ENCODE peak calls at places on chromosome 17, in ten cellular contexts. E is stomach, Y is heart left ventricle, C is uterus, R is sigmoid colon, I is tibial nerve, Q is ovary, J is H54, S is HepG2, Z is transverse colon. B is an unnamed sample.

GRCh38 chr17:13038931-13039665 is 21.3 kb upstream of the ELAC2 start:
- DNase-seq in C (no peak), S (no peak), Y (no peak), J (no peak), R (no peak), I (no peak), Z (no peak), E (no peak), Q (no peak), B (no peak)

GRCh38 chr17:66549312-66549705 is 246.9 kb downstream of the PRKCA start:
- DNase-seq in I (no peak), E (no peak), R (no peak), Z (no peak), Q (no peak), Y (no peak), C (no peak), S (no peak), J (no peak), B (no peak)

GRCh38 chr17:21278304-21279197 is 6.0 kb upstream of the MAP2K3 start:
- DNase-seq in S (no peak), Y (no peak), J (no peak), Z (peak; percentile 80), Q (no peak), C (no peak), I (peak; percentile 47), E (peak; percentile 87), R (no peak), B (peak; percentile 47)

GRCh38 chr17:38554430-38555350 is 51.1 kb downstream of the SRCIN1 start:
- DNase-seq in S (no peak), Y (no peak), I (no peak), E (no peak), J (no peak), Q (no peak), Z (no peak), C (no peak), R (no peak), B (no peak)

GRCh38 chr17:7834554-7834890 is 505 bp downstream of the KDM6B start:
- DNase-seq in S (peak; percentile 64), Z (peak; percentile 84), C (peak; percentile 73), Y (peak; percentile 77), I (peak; percentile 58), E (peak; percentile 68), Q (peak; percentile 86), J (no peak), R (peak; percentile 89), B (peak; percentile 62)

GRCh38 chr17:65756760-65757159 is 195.3 kb upstream of the AXIN2 start:
- DNase-seq in Q (no peak), I (no peak), Y (no peak), R (no peak), C (no peak), J (no peak), E (no peak), Z (no peak), S (peak; percentile 63), B (no peak)

GRCh38 chr17:1000597-1001490 is 3.9 kb downstream of the TIMM22 start:
- DNase-seq in Q (no peak), E (peak; percentile 63), I (no peak), S (peak; percentile 56), Z (no peak), Y (peak; percentile 68), J (no peak), C (no peak), R (no peak), B (no peak)

GRCh38 chr17:8681175-8681949 is 50.8 kb upstream of the MYH10 start:
- DNase-seq in Q (no peak), I (peak; percentile 19), E (no peak), C (peak; percentile 73), J (no peak), Y (peak; percentile 40), S (no peak), R (peak; percentile 75), Z (no peak), B (no peak)

GRCh38 chr17:56629450-56630187 is 36.1 kb downstream of the NOG start:
- DNase-seq in S (peak; percentile 10), E (no peak), I (no peak), Z (no peak), J (peak; percentile 61), Q (no peak), C (no peak), Y (no peak), R (no peak), B (peak; percentile 3)

GRCh38 chr17:49035470-49036269 is 38.5 kb downstream of the IGF2BP1 start:
- DNase-seq in E (peak; percentile 50), R (no peak), C (peak; percentile 53), Z (peak; percentile 60), J (no peak), I (peak; percentile 54), Q (peak; percentile 60), Y (no peak), S (no peak), B (peak; percentile 24)

GRCh38 chr17:66466933-66467367 is 164.5 kb downstream of the PRKCA start:
- DNase-seq in C (peak; percentile 54), Y (no peak), S (peak; percentile 92), E (no peak), Q (no peak), I (no peak), R (peak; percentile 74), J (peak; percentile 75), Z (peak; percentile 22), B (no peak)

GRCh38 chr17:41967921-41968578 is 1.5 kb downstream of the CNP start:
- DNase-seq in C (no peak), E (no peak), Y (peak; percentile 34), R (no peak), Z (no peak), J (no peak), Q (peak; percentile 45), I (no peak), S (no peak), B (no peak)

GRCh38 chr17:41967141-41967920 is 736 bp downstream of the CNP start:
- DNase-seq in Z (peak; percentile 33), E (no peak), S (peak; percentile 82), Y (peak; percentile 44), R (peak; percentile 85), Q (peak; percentile 59), J (no peak), C (no peak), I (peak; percentile 21), B (peak; percentile 51)

GRCh38 chr17:41966453-41967140 is at the start of gene CNP:
- DNase-seq in S (peak; percentile 82), R (peak; percentile 95), C (peak; percentile 92), Y (peak; percentile 95), Q (peak; percentile 95), E (peak; percentile 94), Z (peak; percentile 94), J (peak; percentile 91), I (peak; percentile 83), B (peak; percentile 96)

GRCh38 chr17:41970901-41971331 is 4.3 kb downstream of the CNP start:
- DNase-seq in C (no peak), Y (peak; percentile 13), I (no peak), Z (no peak), J (no peak), R (no peak), Q (no peak), E (no peak), S (no peak), B (no peak)

GRCh38 chr17:41968676-41969075 is 2.1 kb downstream of the CNP start:
- DNase-seq in R (no peak), Y (peak; percentile 22), I (no peak), Q (no peak), E (no peak), S (no peak), Z (no peak), C (no peak), J (no peak), B (no peak)
- TF ChIP-seq POLR2A in R (no peak), Y (no peak), I (no peak), Q (no peak), E (no peak), S (peak; percentile 16), Z (no peak), C (no peak), J (no peak), B (no peak)

DNA sequence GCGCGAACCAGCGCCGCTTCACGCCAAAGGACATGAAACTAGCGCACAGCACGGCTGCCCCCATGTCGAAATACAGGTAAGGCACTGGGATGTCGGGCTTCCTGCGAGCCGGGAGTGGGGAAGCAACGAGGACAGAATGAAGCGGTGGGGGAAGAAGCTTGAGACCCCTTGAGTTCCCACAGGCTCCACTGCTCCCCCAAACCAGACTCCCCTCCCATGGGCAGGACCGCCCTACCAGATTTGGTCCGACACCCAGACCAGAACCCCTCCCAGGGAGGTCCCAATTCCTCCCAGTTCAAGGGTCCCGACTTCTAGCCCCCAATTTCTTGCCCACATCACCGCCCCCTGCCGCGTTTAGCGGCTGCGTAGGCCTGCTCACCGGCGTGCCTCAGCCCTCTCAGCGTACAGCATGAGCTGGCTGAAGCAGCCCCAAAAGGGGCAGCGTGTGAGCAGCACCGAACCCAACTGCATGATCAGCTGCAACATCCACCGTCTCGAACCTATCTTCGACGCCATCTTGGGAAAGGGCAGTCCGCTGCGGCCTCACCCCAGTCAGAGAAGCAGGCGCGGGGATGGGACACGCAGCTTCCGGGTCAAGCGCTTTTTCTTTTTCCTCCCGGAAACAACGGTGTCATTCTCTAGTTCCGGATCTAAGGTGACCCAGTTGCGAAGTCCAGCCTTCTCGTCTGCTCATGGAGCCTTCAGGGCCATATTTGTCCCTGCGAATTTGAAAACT is at the start of gene TMEM101:
- DNase-seq in E (peak; percentile 92), Q (peak; percentile 92), S (peak; percentile 92), J (peak; percentile 93), Z (peak; percentile 91), Y (peak; percentile 94), I (peak; percentile 90), R (peak; percentile 96), C (peak; percentile 89), B (peak; percentile 93)
- TF ChIP-seq POLR2A in E (no peak), Q (peak; percentile 23), S (peak; percentile 84), J (peak; percentile 79), Z (peak; percentile 36), Y (no peak), I (no peak), R (no peak), C (peak; percentile 29), B (no peak)

GRCh38 chr17:82238562-82239201 is 9.8 kb downstream of the SLC16A3 start:
- DNase-seq in R (peak; percentile 94), J (no peak), Y (peak; percentile 87), I (peak; percentile 50), E (peak; percentile 90), Q (peak; percentile 85), S (no peak), C (peak; percentile 82), Z (peak; percentile 91), B (peak; percentile 73)
- TF ChIP-seq POLR2A in R (no peak), J (peak; percentile 40), Y (no peak), I (no peak), E (no peak), Q (no peak), S (no peak), C (no peak), Z (peak; percentile 38), B (no peak)

DNA sequence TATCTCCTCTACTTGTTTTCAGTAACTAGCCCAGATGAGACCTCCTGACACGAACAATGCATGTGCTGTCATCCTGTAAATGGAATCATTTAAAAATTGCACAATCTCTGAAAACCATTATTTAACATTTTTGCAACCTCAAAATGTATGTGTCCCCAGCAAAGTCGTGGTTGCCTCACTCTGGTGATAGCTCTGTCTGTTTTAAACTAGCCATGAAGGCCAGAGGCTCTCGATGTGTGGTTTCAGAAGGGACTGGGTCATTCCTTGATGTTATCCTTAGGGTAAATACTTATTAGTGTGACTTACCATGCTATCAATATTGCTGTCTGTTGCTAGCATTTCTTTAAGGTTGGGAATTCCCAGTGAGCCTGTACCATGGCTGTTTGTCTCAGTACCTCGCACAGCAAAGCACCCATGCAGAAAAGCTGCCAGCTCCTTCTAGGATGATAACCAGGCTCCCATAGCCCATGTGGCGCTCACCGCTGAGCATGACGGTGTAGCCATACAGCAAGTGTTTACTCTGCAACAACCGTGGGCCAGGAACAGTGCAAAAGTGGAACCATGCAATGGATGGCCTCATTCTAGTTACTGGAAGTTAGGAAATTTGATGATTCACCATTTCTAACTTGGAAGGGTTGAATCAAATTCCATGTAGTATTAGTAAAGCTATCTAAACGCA is 2.9 kb upstream of the PGS1 start:
- DNase-seq in E (no peak), R (peak; percentile 87), Z (no peak), C (no peak), S (peak; percentile 89), I (no peak), J (peak; percentile 77), Q (no peak), Y (peak; percentile 50), B (no peak)
- TF ChIP-seq POLR2A in E (no peak), R (no peak), Z (no peak), C (no peak), S (no peak), I (no peak), J (no peak), Q (no peak), Y (no peak), B (no peak)